ENCODE peak calls at places on chromosomes 2 and 18, in six cellular contexts. R is body of pancreas, E is anterior cingulate cortex, P is thoracic aorta, F is ACHN, S is AML-193. O is an unnamed sample.
A peak's percentile ranks its signal among the peaks of the same experiment; 100 is the strongest.

GRCh38 chr18:2597639-2598038 is 26.3 kb downstream of the NDC80 start:
- DNase-seq in R (no peak), E (no peak), P (no peak), F (no peak), S (no peak), O (no peak)

GRCh38 chr18:59990121-59990818 is 90.5 kb downstream of the PMAIP1 start:
- DNase-seq in R (no peak), E (no peak), P (no peak), F (peak; percentile 4), S (no peak), O (no peak)

GRCh38 chr2:212953170-212953920 is 198.1 kb downstream of the IKZF2 start:
- DNase-seq in R (no peak), E (no peak), P (no peak), F (no peak), S (no peak), O (no peak)

GRCh38 chr2:38439807-38440300 is 62.8 kb upstream of the ATL2 start:
- DNase-seq in R (no peak), E (no peak), P (no peak), F (no peak), S (no peak), O (no peak)

GRCh38 chr18:28512357-28512756 is 335.4 kb upstream of the CDH2 start:
- DNase-seq in R (no peak), E (no peak), P (no peak), F (no peak), S (no peak), O (peak; percentile 2)

GRCh38 chr18:59697236-59697932 is at the start of gene CCBE1:
- DNase-seq in R (peak; percentile 42), E (peak; percentile 17), P (no peak), F (peak; percentile 84), S (no peak), O (no peak)

GRCh38 chr2:160557903-160558302 is 64.3 kb upstream of the RBMS1 start:
- DNase-seq in R (no peak), E (no peak), P (no peak), F (no peak), S (no peak), O (no peak)

GRCh38 chr2:120239488-120240287 is 13.0 kb upstream of the RALB start:
- DNase-seq in R (peak; percentile 72), E (no peak), P (peak; percentile 33), F (peak; percentile 86), S (no peak), O (no peak)

GRCh38 chr2:238920053-238920452 is 72.2 kb downstream of the TWIST2 start:
- DNase-seq in R (peak; percentile 2), E (no peak), P (no peak), F (no peak), S (no peak), O (no peak)

GRCh38 chr2:203871371-203871983 is 3.9 kb downstream of the CTLA4 start:
- DNase-seq in R (no peak), E (no peak), P (no peak), F (no peak), S (no peak), O (no peak)

GRCh38 chr18:79571221-79572092 is 108.1 kb upstream of the CTDP1 start:
- DNase-seq in R (peak; percentile 7), E (no peak), P (no peak), F (no peak), S (no peak), O (no peak)

GRCh38 chr2:19673213-19673791 is 228.5 kb downstream of the TTC32 start:
- DNase-seq in R (peak; percentile 27), E (no peak), P (no peak), F (no peak), S (no peak), O (no peak)

GRCh38 chr2:13046557-13047165 is 329.9 kb downstream of the TRIB2 start:
- DNase-seq in R (no peak), E (no peak), P (no peak), F (peak; percentile 17), S (peak; percentile 16), O (no peak)

GRCh38 chr2:199302851-199303250 is 154.9 kb downstream of the SATB2 start:
- DNase-seq in R (no peak), E (no peak), P (no peak), F (peak; percentile 17), S (no peak), O (no peak)

GRCh38 chr18:35153609-35154273 is 87.1 kb upstream of the ZNF397 start:
- DNase-seq in R (no peak), E (no peak), P (no peak), F (no peak), S (peak; percentile 92), O (no peak)

GRCh38 chr2:204315236-204315662 is 230.0 kb upstream of the PARD3B start:
- DNase-seq in R (peak; percentile 46), E (peak; percentile 45), P (no peak), F (peak; percentile 74), S (no peak), O (no peak)

GRCh38 chr2:96427917-96428316 is 77.2 kb downstream of the NEURL3 start:
- DNase-seq in R (peak; percentile 40), E (no peak), P (no peak), F (peak; percentile 85), S (peak; percentile 7), O (no peak)

GRCh38 chr2:73156539-73157124 is 43.9 kb upstream of the RAB11FIP5 start:
- DNase-seq in R (peak; percentile 67), E (peak; percentile 64), P (no peak), F (peak; percentile 64), S (peak; percentile 48), O (no peak)

GRCh38 chr2:189411860-189412259 is 29.4 kb upstream of the WDR75 start:
- DNase-seq in R (no peak), E (no peak), P (no peak), F (no peak), S (no peak), O (no peak)

GRCh38 chr2:66587216-66587615 is 152.3 kb downstream of the MEIS1 start:
- DNase-seq in R (peak; percentile 73), E (no peak), P (no peak), F (peak; percentile 46), S (no peak), O (no peak)

GRCh38 chr18:7641813-7642212 is 74.7 kb downstream of the PTPRM start:
- DNase-seq in R (no peak), E (no peak), P (no peak), F (no peak), S (no peak), O (no peak)

GRCh38 chr2:42867093-42868065 is 75.0 kb upstream of the HAAO start:
- DNase-seq in R (peak; percentile 40), E (no peak), P (no peak), F (no peak), S (no peak), O (no peak)

GRCh38 chr2:220143336-220143735 is 515.9 kb downstream of the SLC4A3 start:
- DNase-seq in R (no peak), E (no peak), P (no peak), F (peak; percentile 11), S (no peak), O (no peak)

GRCh38 chr2:120400546-120400945 is 54.6 kb downstream of the INHBB start:
- DNase-seq in R (no peak), E (no peak), P (no peak), F (no peak), S (no peak), O (no peak)

GRCh38 chr2:126876631-126877030 is 22.1 kb upstream of the TEX51 start:
- DNase-seq in R (no peak), E (no peak), P (no peak), F (no peak), S (no peak), O (no peak)

O was measured in brain pericyte.